ENCODE peak calls at places on chromosomes 5 and 9, in five cellular contexts. One of them, this sample, is unnamed.

GRCh38 chr9:6896562-6896961 is 138.8 kb downstream of the KDM4C start:
- DNase-seq in transverse colon: no peak
- DNase-seq in thyroid gland: no peak
- DNase-seq in Peyer's patch: no peak
- DNase-seq in CD4-positive, alpha-beta memory T cell: no peak
- DNase-seq in this sample: no peak

GRCh38 chr9:132637351-132637750 is 32.4 kb downstream of the DDX31 start:
- DNase-seq in transverse colon: peak; percentile 52
- DNase-seq in thyroid gland: no peak
- DNase-seq in Peyer's patch: no peak
- DNase-seq in CD4-positive, alpha-beta memory T cell: no peak
- DNase-seq in this sample: no peak

GRCh38 chr5:138831703-138832102 is 43.4 kb downstream of the LRRTM2 start:
- DNase-seq in transverse colon: no peak
- DNase-seq in thyroid gland: no peak
- DNase-seq in Peyer's patch: no peak
- DNase-seq in CD4-positive, alpha-beta memory T cell: no peak
- DNase-seq in this sample: no peak

GRCh38 chr9:129318121-129319075 is 140.3 kb upstream of the IER5L start:
- DNase-seq in transverse colon: no peak
- DNase-seq in thyroid gland: no peak
- DNase-seq in Peyer's patch: peak; percentile 12
- DNase-seq in CD4-positive, alpha-beta memory T cell: no peak
- DNase-seq in this sample: no peak

GRCh38 chr5:17217421-17218352 is at the start of gene BASP1:
- DNase-seq in transverse colon: peak; percentile 79
- DNase-seq in thyroid gland: peak; percentile 82
- DNase-seq in Peyer's patch: peak; percentile 85
- DNase-seq in CD4-positive, alpha-beta memory T cell: no peak
- DNase-seq in this sample: peak; percentile 94

GRCh38 chr5:1875843-1876671 is 6.7 kb downstream of the IRX4 start:
- DNase-seq in transverse colon: no peak
- DNase-seq in thyroid gland: no peak
- DNase-seq in Peyer's patch: no peak
- DNase-seq in CD4-positive, alpha-beta memory T cell: no peak
- DNase-seq in this sample: no peak

GRCh38 chr9:99491408-99492259 is 269.6 kb downstream of the SEC61B start:
- DNase-seq in transverse colon: no peak
- DNase-seq in thyroid gland: peak; percentile 4
- DNase-seq in Peyer's patch: no peak
- DNase-seq in CD4-positive, alpha-beta memory T cell: no peak
- DNase-seq in this sample: peak; percentile 30

GRCh38 chr5:68898961-68899471 is 194.8 kb upstream of the SLC30A5 start:
- DNase-seq in transverse colon: no peak
- DNase-seq in thyroid gland: no peak
- DNase-seq in Peyer's patch: no peak
- DNase-seq in CD4-positive, alpha-beta memory T cell: no peak
- DNase-seq in this sample: peak; percentile 61

GRCh38 chr5:110258460-110258859 is 468.0 kb downstream of the TMEM232 start:
- DNase-seq in transverse colon: no peak
- DNase-seq in thyroid gland: no peak
- DNase-seq in Peyer's patch: no peak
- DNase-seq in CD4-positive, alpha-beta memory T cell: no peak
- DNase-seq in this sample: peak; percentile 47

GRCh38 chr9:87556039-87556438 is 58.4 kb downstream of the DAPK1 start:
- DNase-seq in transverse colon: no peak
- DNase-seq in thyroid gland: no peak
- DNase-seq in Peyer's patch: no peak
- DNase-seq in CD4-positive, alpha-beta memory T cell: no peak
- DNase-seq in this sample: no peak

GRCh38 chr5:139482050-139482889 is at the start of gene STING1:
- DNase-seq in transverse colon: peak; percentile 89
- DNase-seq in thyroid gland: peak; percentile 81
- DNase-seq in Peyer's patch: peak; percentile 63
- DNase-seq in CD4-positive, alpha-beta memory T cell: peak; percentile 80
- DNase-seq in this sample: peak; percentile 98

GRCh38 chr5:159884917-159885620 is 31.2 kb upstream of the ADRA1B start:
- DNase-seq in transverse colon: no peak
- DNase-seq in thyroid gland: no peak
- DNase-seq in Peyer's patch: no peak
- DNase-seq in CD4-positive, alpha-beta memory T cell: no peak
- DNase-seq in this sample: peak; percentile 40

GRCh38 chr5:150485770-150486401 is 22.0 kb upstream of the NDST1 start:
- DNase-seq in transverse colon: peak; percentile 63
- DNase-seq in thyroid gland: peak; percentile 75
- DNase-seq in Peyer's patch: peak; percentile 29
- DNase-seq in CD4-positive, alpha-beta memory T cell: no peak
- DNase-seq in this sample: peak; percentile 90

GRCh38 chr9:130199605-130200004 is 27.4 kb downstream of the NCS1 start:
- DNase-seq in transverse colon: no peak
- DNase-seq in thyroid gland: peak; percentile 91
- DNase-seq in Peyer's patch: no peak
- DNase-seq in CD4-positive, alpha-beta memory T cell: no peak
- DNase-seq in this sample: peak; percentile 32

GRCh38 chr5:173736923-173737412 is 120.5 kb upstream of the BOD1 start:
- DNase-seq in transverse colon: peak; percentile 71
- DNase-seq in thyroid gland: peak; percentile 57
- DNase-seq in Peyer's patch: peak; percentile 69
- DNase-seq in CD4-positive, alpha-beta memory T cell: no peak
- DNase-seq in this sample: no peak

GRCh38 chr9:120877276-120878034 is 467 bp upstream of the PHF19 start:
- DNase-seq in transverse colon: peak; percentile 68
- DNase-seq in thyroid gland: peak; percentile 50
- DNase-seq in Peyer's patch: peak; percentile 62
- DNase-seq in CD4-positive, alpha-beta memory T cell: peak; percentile 69
- DNase-seq in this sample: peak; percentile 74

GRCh38 chr5:72511371-72512178 is 4.4 kb upstream of the ZNF366 start:
- DNase-seq in transverse colon: no peak
- DNase-seq in thyroid gland: no peak
- DNase-seq in Peyer's patch: no peak
- DNase-seq in CD4-positive, alpha-beta memory T cell: no peak
- DNase-seq in this sample: peak; percentile 47

GRCh38 chr5:176870110-176870591 is 29.0 kb downstream of the HK3 start:
- DNase-seq in transverse colon: peak; percentile 12
- DNase-seq in thyroid gland: peak; percentile 10
- DNase-seq in Peyer's patch: no peak
- DNase-seq in CD4-positive, alpha-beta memory T cell: no peak
- DNase-seq in this sample: peak; percentile 60

GRCh38 chr5:176788091-176788490 is 22.3 kb upstream of the UNC5A start:
- DNase-seq in transverse colon: no peak
- DNase-seq in thyroid gland: no peak
- DNase-seq in Peyer's patch: no peak
- DNase-seq in CD4-positive, alpha-beta memory T cell: no peak
- DNase-seq in this sample: no peak

GRCh38 chr9:106980551-106981101 is 117.7 kb downstream of the ZNF462 start:
- DNase-seq in transverse colon: no peak
- DNase-seq in thyroid gland: no peak
- DNase-seq in Peyer's patch: no peak
- DNase-seq in CD4-positive, alpha-beta memory T cell: no peak
- DNase-seq in this sample: no peak

GRCh38 chr9:90038778-90039177 is 434.0 kb downstream of the GADD45G start:
- DNase-seq in transverse colon: no peak
- DNase-seq in thyroid gland: no peak
- DNase-seq in Peyer's patch: no peak
- DNase-seq in CD4-positive, alpha-beta memory T cell: no peak
- DNase-seq in this sample: no peak

GRCh38 chr9:71683598-71684235 is 84.6 kb downstream of the CEMIP2 start:
- DNase-seq in transverse colon: no peak
- DNase-seq in thyroid gland: no peak
- DNase-seq in Peyer's patch: no peak
- DNase-seq in CD4-positive, alpha-beta memory T cell: no peak
- DNase-seq in this sample: no peak

GRCh38 chr5:6497267-6497666 is 48.6 kb downstream of the UBE2QL1 start:
- DNase-seq in transverse colon: no peak
- DNase-seq in thyroid gland: no peak
- DNase-seq in Peyer's patch: no peak
- DNase-seq in CD4-positive, alpha-beta memory T cell: no peak
- DNase-seq in this sample: no peak

GRCh38 chr5:87243161-87243877 is 24.4 kb upstream of the RASA1 start:
- DNase-seq in transverse colon: no peak
- DNase-seq in thyroid gland: no peak
- DNase-seq in Peyer's patch: no peak
- DNase-seq in CD4-positive, alpha-beta memory T cell: no peak
- DNase-seq in this sample: peak; percentile 25

GRCh38 chr5:125481506-125482455 is 735.3 kb upstream of the ZNF608 start:
- DNase-seq in transverse colon: no peak
- DNase-seq in thyroid gland: no peak
- DNase-seq in Peyer's patch: no peak
- DNase-seq in CD4-positive, alpha-beta memory T cell: no peak
- DNase-seq in this sample: no peak

GRCh38 chr5:111595425-111595824 is 83.1 kb upstream of the STARD4 start:
- DNase-seq in transverse colon: no peak
- DNase-seq in thyroid gland: no peak
- DNase-seq in Peyer's patch: no peak
- DNase-seq in CD4-positive, alpha-beta memory T cell: no peak
- DNase-seq in this sample: no peak

GRCh38 chr9:37010180-37010579 is 23.9 kb downstream of the PAX5 start:
- DNase-seq in transverse colon: no peak
- DNase-seq in thyroid gland: no peak
- DNase-seq in Peyer's patch: no peak
- DNase-seq in CD4-positive, alpha-beta memory T cell: no peak
- DNase-seq in this sample: no peak

GRCh38 chr9:37007295-37007694 is 26.8 kb downstream of the PAX5 start:
- DNase-seq in transverse colon: no peak
- DNase-seq in thyroid gland: no peak
- DNase-seq in Peyer's patch: no peak
- DNase-seq in CD4-positive, alpha-beta memory T cell: no peak
- DNase-seq in this sample: no peak

GRCh38 chr9:37005517-37006140 is 28.4 kb downstream of the PAX5 start:
- DNase-seq in transverse colon: no peak
- DNase-seq in thyroid gland: no peak
- DNase-seq in Peyer's patch: no peak
- DNase-seq in CD4-positive, alpha-beta memory T cell: no peak
- DNase-seq in this sample: no peak

GRCh38 chr9:37010976-37011375 is 23.1 kb downstream of the PAX5 start:
- DNase-seq in transverse colon: no peak
- DNase-seq in thyroid gland: no peak
- DNase-seq in Peyer's patch: no peak
- DNase-seq in CD4-positive, alpha-beta memory T cell: no peak
- DNase-seq in this sample: no peak

DNA sequence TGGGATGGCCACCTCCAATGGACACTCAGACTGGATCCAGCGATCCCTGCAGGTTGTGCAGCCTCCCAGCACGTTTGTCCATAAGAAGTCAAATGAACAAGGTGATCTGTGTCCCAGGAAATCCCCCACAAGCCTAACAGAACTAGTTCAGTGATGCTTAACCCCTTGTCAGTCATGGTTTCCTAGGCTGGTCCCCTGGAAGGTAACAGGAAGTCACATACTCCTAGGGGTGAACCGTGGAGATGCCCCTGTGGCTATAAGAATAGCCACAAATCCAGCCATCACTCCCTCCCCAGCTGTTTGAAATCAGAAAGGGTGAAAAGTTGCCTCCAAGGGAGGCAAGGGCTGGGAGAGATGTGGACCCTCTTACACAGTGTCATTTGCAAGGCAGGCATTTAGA is 22.5 kb downstream of the PAX5 start:
- DNase-seq in transverse colon: no peak
- DNase-seq in thyroid gland: no peak
- DNase-seq in Peyer's patch: no peak
- DNase-seq in CD4-positive, alpha-beta memory T cell: no peak
- DNase-seq in this sample: no peak
- H3K4me3 ChIP-seq in transverse colon: no peak overlapping the region
- H3K4me3 ChIP-seq in thyroid gland: no peak overlapping the region
- H3K4me3 ChIP-seq in Peyer's patch: no peak overlapping the region
- H3K4me3 ChIP-seq in CD4-positive, alpha-beta memory T cell: no peak overlapping the region
- H3K4me3 ChIP-seq in this sample: no peak overlapping the region

GRCh38 chr9:13149454-13149853 is 130.0 kb downstream of the MPDZ start:
- DNase-seq in transverse colon: peak; percentile 14
- DNase-seq in thyroid gland: no peak
- DNase-seq in Peyer's patch: no peak
- DNase-seq in CD4-positive, alpha-beta memory T cell: no peak
- DNase-seq in this sample: peak; percentile 36

GRCh38 chr9:13146838-13147237 is 132.7 kb downstream of the MPDZ start:
- DNase-seq in transverse colon: no peak
- DNase-seq in thyroid gland: no peak
- DNase-seq in Peyer's patch: no peak
- DNase-seq in CD4-positive, alpha-beta memory T cell: no peak
- DNase-seq in this sample: no peak

DNA sequence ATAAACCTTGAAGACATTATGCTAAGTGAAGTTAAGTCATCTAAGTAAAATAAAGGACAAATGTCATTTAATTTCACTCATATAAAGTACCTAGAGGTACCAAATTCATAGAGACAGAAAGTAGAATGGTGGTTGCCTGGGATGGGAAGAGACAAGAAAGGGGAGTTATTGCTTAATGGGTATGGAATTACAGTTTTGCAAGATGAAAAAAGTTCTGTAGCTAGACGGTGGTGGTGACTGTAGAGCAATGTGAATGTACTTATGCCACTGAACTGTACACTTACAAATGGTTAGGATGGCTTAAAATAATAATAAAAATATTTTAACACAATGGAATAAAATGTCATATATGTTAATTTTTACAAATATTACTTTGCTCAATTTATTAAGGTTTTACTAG is 128.0 kb downstream of the MPDZ start:
- DNase-seq in transverse colon: no peak
- DNase-seq in thyroid gland: no peak
- DNase-seq in Peyer's patch: no peak
- DNase-seq in CD4-positive, alpha-beta memory T cell: no peak
- DNase-seq in this sample: no peak
- H3K27me3 ChIP-seq in transverse colon: no peaks in the 10 kb centered on the region
- H3K27me3 ChIP-seq in thyroid gland: no peaks in the 10 kb centered on the region
- H3K27me3 ChIP-seq in Peyer's patch: no peaks in the 10 kb centered on the region
- H3K27me3 ChIP-seq in CD4-positive, alpha-beta memory T cell: no peaks in the 10 kb centered on the region
- H3K27me3 ChIP-seq in this sample: no peaks in the 10 kb centered on the region

DNA sequence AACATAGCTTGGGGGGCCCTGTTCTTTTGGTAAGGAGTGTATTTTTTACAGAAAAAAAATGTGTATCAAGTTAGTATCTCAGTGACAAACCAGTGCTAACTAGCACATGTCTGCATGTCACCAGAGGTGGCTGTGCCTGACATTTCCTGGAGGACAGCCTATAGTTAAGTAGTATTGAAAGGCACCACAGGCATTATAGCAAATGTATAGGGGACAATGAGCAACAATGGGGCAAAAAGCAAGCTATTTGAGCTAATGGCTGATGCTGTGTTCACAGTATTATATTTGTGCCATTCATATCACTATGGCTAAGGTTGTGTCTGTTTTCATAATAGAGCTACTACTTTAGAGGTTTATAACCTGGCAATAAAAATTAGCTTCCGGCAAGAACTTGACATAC is 1644.0 kb downstream of the MAT2B start:
- DNase-seq in transverse colon: no peak
- DNase-seq in thyroid gland: no peak
- DNase-seq in Peyer's patch: no peak
- DNase-seq in CD4-positive, alpha-beta memory T cell: no peak
- DNase-seq in this sample: no peak
- H3K9me3 ChIP-seq in transverse colon: no peaks in the 10 kb centered on the region
- H3K9me3 ChIP-seq in thyroid gland: no peaks in the 10 kb centered on the region
- H3K9me3 ChIP-seq in Peyer's patch: no peaks in the 10 kb centered on the region
- H3K9me3 ChIP-seq in CD4-positive, alpha-beta memory T cell: no peaks in the 10 kb centered on the region
- H3K9me3 ChIP-seq in this sample: no peaks in the 10 kb centered on the region

DNA sequence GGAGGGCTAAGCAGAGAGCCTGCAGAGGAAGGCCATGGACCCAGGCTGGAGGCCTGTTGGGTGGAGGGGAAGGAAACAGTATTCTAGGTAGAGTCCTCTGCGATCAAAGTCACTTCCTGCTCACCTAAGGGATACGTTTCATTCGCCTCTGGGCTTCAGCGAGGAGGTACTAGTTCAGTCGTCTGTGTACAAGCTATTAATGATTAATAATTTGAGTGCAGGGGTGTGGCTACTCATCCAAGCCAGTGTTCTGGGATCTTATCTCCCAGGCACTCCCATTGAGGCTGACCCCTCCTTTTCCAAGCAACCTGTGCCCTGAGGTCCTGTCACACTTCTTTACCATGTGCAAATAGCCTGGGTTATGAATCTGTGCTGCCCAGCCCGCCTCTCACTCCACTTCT is 25.2 kb downstream of the RALGPS1 start:
- DNase-seq in transverse colon: no peak
- DNase-seq in thyroid gland: no peak
- DNase-seq in Peyer's patch: no peak
- DNase-seq in CD4-positive, alpha-beta memory T cell: no peak
- DNase-seq in this sample: no peak
- H3K4me3 ChIP-seq in transverse colon: no peak overlapping the region
- H3K4me3 ChIP-seq in thyroid gland: no peak overlapping the region
- H3K4me3 ChIP-seq in Peyer's patch: peak overlapping the region; percentile 14
- H3K4me3 ChIP-seq in CD4-positive, alpha-beta memory T cell: no peak overlapping the region
- H3K4me3 ChIP-seq in this sample: no peak overlapping the region